ENCODE peak calls at places on chromosomes 7 and 10, in four cellular contexts. A is AG09319, I is DMS79 treated with DMSO at 0.1 percent for 48 hours, H is skeletal muscle cell. L is an unnamed sample.

GRCh38 chr10:84306751-84307384 is 21.5 kb upstream of the CCSER2 start:
- DNase-seq in H (no peak), A (no peak), I (no peak), L (no peak)

GRCh38 chr7:134752006-134752760 is 27.3 kb upstream of the CALD1 start:
- DNase-seq in H (peak; percentile 47), A (no peak), I (no peak), L (no peak)

GRCh38 chr7:2163565-2163964 is 69.2 kb downstream of the MAD1L1 start:
- DNase-seq in A (no peak), H (no peak), I (peak; percentile 21), L (no peak)

GRCh38 chr10:108970016-108970415 is 953.3 kb downstream of the XPNPEP1 start:
- DNase-seq in I (no peak), A (no peak), H (no peak), L (no peak)

GRCh38 chr7:131071786-131072504 is 255.7 kb upstream of the MKLN1 start:
- DNase-seq in H (no peak), I (no peak), A (peak; percentile 62), L (no peak)

GRCh38 chr7:91397099-91397498 is 132.9 kb downstream of the FZD1 start:
- DNase-seq in H (no peak), I (no peak), A (no peak), L (no peak)

GRCh38 chr10:82191653-82192052 is 316.7 kb downstream of the NRG3 start:
- DNase-seq in A (no peak), H (no peak), I (no peak), L (no peak)

GRCh38 chr10:5575482-5576153 is 50.9 kb downstream of the CALML3 start:
- DNase-seq in A (no peak), I (peak; percentile 45), H (no peak), L (no peak)

GRCh38 chr7:36928718-36929117 is 204.4 kb upstream of the AOAH start:
- DNase-seq in A (no peak), I (no peak), H (no peak), L (no peak)

GRCh38 chr7:121372376-121373024 is 23.6 kb downstream of the FAM3C start:
- DNase-seq in H (no peak), I (no peak), A (no peak), L (no peak)

GRCh38 chr7:81267508-81267907 is 348.7 kb upstream of the SEMA3C start:
- DNase-seq in A (no peak), H (peak; percentile 81), I (no peak), L (peak; percentile 28)

GRCh38 chr10:80207768-80208385 is 2.5 kb upstream of the ANXA11 start:
- DNase-seq in H (no peak), A (no peak), I (no peak), L (no peak)

GRCh38 chr7:44112997-44113763 is 9.0 kb downstream of the AEBP1 start:
- DNase-seq in A (no peak), H (no peak), I (no peak), L (no peak)

GRCh38 chr10:116437076-116437692 is 9.5 kb downstream of the PNLIPRP3 start:
- DNase-seq in A (no peak), H (no peak), I (no peak), L (no peak)

GRCh38 chr7:14807498-14807897 is 95.1 kb downstream of the DGKB start:
- DNase-seq in H (no peak), A (no peak), I (no peak), L (no peak)

GRCh38 chr7:135193615-135194081 is 17.7 kb downstream of the WDR91 start:
- DNase-seq in A (peak; percentile 92), H (peak; percentile 45), I (no peak), L (peak; percentile 89)

GRCh38 chr7:42843209-42843800 is 68.6 kb downstream of the C7orf25 start:
- DNase-seq in H (no peak), A (no peak), I (peak; percentile 39), L (no peak)

GRCh38 chr7:44573464-44574285 is at the start of gene DDX56:
- DNase-seq in H (peak; percentile 73), A (peak; percentile 79), I (peak; percentile 97), L (peak; percentile 40)

GRCh38 chr7:130886438-130887135 is 152.6 kb upstream of the KLF14 start:
- DNase-seq in H (no peak), I (no peak), A (no peak), L (no peak)

GRCh38 chr7:157769870-157770213 is 433.0 kb downstream of the DNAJB6 start:
- DNase-seq in H (no peak), A (no peak), I (no peak), L (no peak)

GRCh38 chr7:67805921-67806471 is 809.4 kb downstream of the TYW1 start:
- DNase-seq in A (no peak), H (no peak), I (no peak), L (no peak)

GRCh38 chr7:11212080-11212711 is 238.5 kb downstream of the PHF14 start:
- DNase-seq in H (peak; percentile 9), I (peak; percentile 79), A (no peak), L (peak; percentile 10)

GRCh38 chr10:93073539-93074136 is at the start of gene CYP26A1:
- DNase-seq in H (no peak), A (no peak), I (no peak), L (no peak)

GRCh38 chr7:156074982-156075615 is 262.8 kb upstream of the SHH start:
- DNase-seq in H (no peak), A (no peak), I (no peak), L (no peak)